ENCODE peak calls at places on chromosomes 2 and 18, in five cellular contexts. O is epithelial cell of esophagus, B is left ventricle myocardium inferior, N is Peyer's patch, D is HepG2. Q is an unnamed sample.

GRCh38 chr18:35117951-35118411 is 76.8 kb downstream of the MAPRE2 start:
- DNase-seq in O (no peak), B (no peak), N (no peak), D (no peak), Q (no peak)

GRCh38 chr2:202317080-202317859 is 51.7 kb downstream of the NOP58 start:
- DNase-seq in O (peak; percentile 58), B (peak; percentile 36), N (no peak), D (no peak), Q (no peak)

GRCh38 chr18:9996104-9996503 is 82.3 kb downstream of the VAPA start:
- DNase-seq in O (no peak), B (no peak), N (no peak), D (no peak), Q (no peak)

GRCh38 chr2:164389411-164389810 is 231.9 kb downstream of the GRB14 start:
- DNase-seq in O (no peak), B (no peak), N (no peak), D (no peak), Q (no peak)

GRCh38 chr2:11829324-11829946 is 83.0 kb downstream of the LPIN1 start:
- DNase-seq in O (peak; percentile 43), B (peak; percentile 64), N (peak; percentile 68), D (peak; percentile 85), Q (peak; percentile 62)

GRCh38 chr2:223604231-223604630 is 2.1 kb upstream of the SCG2 start:
- DNase-seq in O (no peak), B (no peak), N (no peak), D (no peak), Q (no peak)

GRCh38 chr18:69947361-69948106 is at the start of gene CD226:
- DNase-seq in O (no peak), B (no peak), N (no peak), D (no peak), Q (no peak)

GRCh38 chr18:78681934-78682333 is 297.7 kb upstream of the SALL3 start:
- DNase-seq in O (no peak), B (no peak), N (no peak), D (no peak), Q (no peak)

GRCh38 chr2:136108461-136108860 is 9.5 kb downstream of the CXCR4 start:
- DNase-seq in O (no peak), B (no peak), N (no peak), D (no peak), Q (no peak)

GRCh38 chr2:199717587-199717907 is 133.4 kb downstream of the FTCDNL1 start:
- DNase-seq in O (no peak), B (no peak), N (no peak), D (no peak), Q (no peak)

DNA sequence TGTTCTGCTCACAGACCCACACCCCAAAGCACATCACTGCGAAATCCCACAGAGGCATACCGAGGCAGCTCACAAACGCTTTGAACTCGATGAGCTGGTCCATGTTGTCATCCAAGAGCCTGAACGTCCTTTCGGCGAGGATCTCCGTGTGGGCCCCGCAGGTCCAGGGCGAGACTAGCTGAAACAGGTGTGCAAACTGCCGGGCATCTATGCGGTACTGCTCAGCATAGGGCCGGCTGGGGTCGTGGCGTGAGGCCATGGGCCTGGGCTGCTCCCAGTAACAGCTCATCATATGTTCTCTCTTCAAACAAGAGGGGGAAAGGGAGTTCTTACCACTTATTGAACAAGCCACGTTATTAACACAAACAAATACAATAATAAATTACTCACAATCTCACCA is 20.1 kb downstream of the RPL31 start:
- DNase-seq in O (no peak), B (no peak), N (no peak), D (no peak), Q (no peak)
- TF ChIP-seq CTCF in O (no peak), B (no peak), N (no peak), D (no peak), Q (no peak)

GRCh38 chr2:37893327-37893726 is 31.8 kb upstream of the RMDN2 start:
- DNase-seq in O (peak; percentile 35), B (no peak), N (no peak), D (no peak), Q (no peak)

GRCh38 chr2:37894047-37894446 is 31.0 kb upstream of the RMDN2 start:
- DNase-seq in O (no peak), B (no peak), N (no peak), D (no peak), Q (no peak)

GRCh38 chr2:37891846-37892435 is 33.1 kb upstream of the RMDN2 start:
- DNase-seq in O (no peak), B (no peak), N (no peak), D (no peak), Q (no peak)

GRCh38 chr2:37892436-37893114 is 32.5 kb upstream of the RMDN2 start:
- DNase-seq in O (no peak), B (no peak), N (peak; percentile 49), D (no peak), Q (peak; percentile 54)

GRCh38 chr2:37890893-37891495 is 34.1 kb upstream of the RMDN2 start:
- DNase-seq in O (peak; percentile 71), B (peak; percentile 65), N (peak; percentile 61), D (peak; percentile 71), Q (peak; percentile 63)
- TF ChIP-seq CTCF in O (peak; percentile 90), B (peak; percentile 88), N (peak; percentile 77), D (peak; percentile 93), Q (peak; percentile 59)

GRCh38 chr2:70890469-70891065 is 45.1 kb upstream of the ATP6V1B1 start:
- DNase-seq in O (no peak), B (no peak), N (no peak), D (no peak), Q (peak; percentile 6)

GRCh38 chr2:70888389-70888924 is 47.2 kb upstream of the ATP6V1B1 start:
- DNase-seq in O (no peak), B (no peak), N (no peak), D (no peak), Q (peak; percentile 25)

GRCh38 chr2:70889716-70890037 is 46.0 kb upstream of the ATP6V1B1 start:
- DNase-seq in O (no peak), B (no peak), N (no peak), D (no peak), Q (no peak)

GRCh38 chr2:70887550-70888229 is 48.0 kb upstream of the ATP6V1B1 start:
- DNase-seq in O (no peak), B (no peak), N (no peak), D (no peak), Q (peak; percentile 30)

DNA sequence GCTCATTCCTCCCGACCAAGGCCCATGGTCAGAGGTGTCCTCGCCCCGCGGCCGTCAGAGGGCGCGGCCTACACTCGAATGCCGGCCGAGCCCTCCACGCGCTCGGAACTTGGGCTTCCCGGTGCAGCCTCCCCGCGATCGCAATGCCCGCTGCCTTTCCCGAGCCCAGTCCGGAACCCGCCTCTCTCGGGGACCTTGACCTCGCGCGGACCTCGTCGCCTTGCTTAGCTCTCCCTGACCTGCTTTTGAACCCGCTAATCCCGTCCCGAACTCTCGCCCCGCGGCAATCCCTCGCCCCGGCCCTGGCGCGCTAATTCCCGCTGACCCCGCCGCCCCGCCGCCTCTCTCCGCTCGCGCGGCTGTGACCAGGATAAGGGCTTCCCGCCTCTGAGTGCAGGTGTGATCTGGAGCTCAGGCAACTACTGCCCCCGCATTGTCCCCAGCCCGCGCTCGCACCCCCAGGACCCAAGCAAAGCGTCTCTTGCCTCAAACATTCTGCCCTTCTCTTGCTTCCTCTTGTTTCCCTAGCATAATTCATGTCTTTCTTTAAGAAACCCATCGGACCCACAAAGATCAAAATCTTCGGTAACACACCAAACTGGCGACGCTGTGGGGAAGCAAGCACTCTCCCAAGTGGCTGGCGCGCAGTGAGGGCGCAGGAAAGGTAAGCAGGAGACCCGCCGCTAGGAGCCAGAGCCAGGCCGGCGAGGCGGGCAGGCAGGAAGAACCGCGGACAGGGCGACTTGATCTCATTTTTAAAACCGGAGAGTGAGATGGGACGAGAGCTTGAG is 46.6 kb upstream of the ATP6V1B1 start:
- DNase-seq in O (no peak), B (no peak), N (no peak), D (no peak), Q (peak; percentile 19)
- TF ChIP-seq CTCF in O (no peak), B (no peak), N (no peak), D (peak; percentile 52), Q (no peak)

DNA sequence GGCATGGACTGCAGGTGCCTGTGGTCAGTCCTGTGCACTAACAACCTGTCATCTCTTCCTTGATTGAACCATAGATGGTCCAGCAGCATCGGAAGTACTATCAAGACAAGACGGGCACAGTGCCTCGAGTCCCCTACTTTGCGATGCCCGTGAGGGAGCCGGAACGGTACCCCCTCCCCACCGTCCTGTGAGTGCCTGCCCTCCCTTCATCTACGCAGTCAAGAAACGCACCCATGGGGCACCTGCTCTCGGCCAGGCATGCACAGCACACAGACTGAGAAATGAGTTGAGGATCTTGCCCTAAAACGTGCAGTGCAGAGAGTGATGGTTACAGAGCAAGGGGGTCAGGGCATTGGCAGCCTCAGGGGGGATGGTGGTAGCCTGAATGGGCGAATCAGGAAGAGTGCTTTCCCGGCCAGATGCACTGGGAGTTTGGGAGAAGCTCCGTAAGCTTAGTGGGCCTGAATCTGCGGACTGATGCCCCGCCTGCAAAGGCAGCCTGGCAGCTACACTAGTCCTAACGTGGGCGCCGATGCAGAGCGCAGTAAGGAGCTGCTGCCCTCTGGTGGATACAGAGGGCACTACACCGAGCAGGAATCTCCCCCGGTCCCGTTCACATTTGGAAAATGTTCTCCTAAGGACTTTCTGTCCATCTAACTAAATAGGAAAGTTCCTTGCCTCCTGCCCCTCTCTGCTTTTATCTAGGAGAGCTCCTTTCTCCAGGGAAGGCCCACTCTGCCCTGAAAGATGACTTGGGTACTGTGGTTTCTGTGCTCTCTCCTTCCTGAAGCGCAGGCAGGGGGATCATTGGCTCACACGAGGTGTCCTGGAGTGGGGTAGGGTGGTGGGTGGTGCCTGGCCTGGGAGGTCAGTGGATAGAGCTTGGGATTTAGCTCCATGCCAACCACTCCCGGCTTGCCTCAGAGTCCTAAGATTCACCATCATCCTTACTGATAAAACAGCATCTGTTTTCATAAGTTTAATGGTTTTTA is 63.4 kb downstream of the CIB4 start:
- DNase-seq in O (peak; percentile 62), B (peak; percentile 59), N (peak; percentile 40), D (peak; percentile 35), Q (peak; percentile 85)
- TF ChIP-seq CTCF in O (peak; percentile 98), B (peak; percentile 99), N (peak; percentile 95), D (peak; percentile 94), Q (peak; percentile 80)

DNA sequence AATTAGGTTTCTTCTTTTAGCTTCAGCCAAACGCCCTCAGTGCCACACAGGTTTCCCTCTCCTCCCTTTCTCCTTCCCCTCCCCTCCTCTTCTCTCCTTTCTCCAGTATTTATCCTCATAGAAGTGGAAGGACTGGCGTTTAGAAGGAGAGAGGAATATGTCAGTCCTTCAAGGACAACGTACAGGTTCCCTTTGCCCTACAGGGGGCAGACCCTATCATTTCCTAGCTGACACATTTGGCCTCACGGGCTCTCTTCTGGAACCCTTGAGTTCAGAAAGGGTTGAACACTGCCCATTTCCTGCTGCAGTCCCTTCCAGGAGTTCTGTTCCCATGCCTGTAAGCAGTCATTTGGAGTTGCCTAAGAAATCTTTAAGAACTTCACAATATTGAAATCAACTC is 46.1 kb downstream of the CDCA7 start:
- DNase-seq in O (no peak), B (no peak), N (no peak), D (peak; percentile 31), Q (no peak)
- TF ChIP-seq CTCF in O (peak; percentile 28), B (no peak), N (no peak), D (peak; percentile 41), Q (no peak)

GRCh38 chr18:3281456-3282400 is 19.8 kb downstream of the MYL12B start:
- DNase-seq in O (peak; percentile 75), B (no peak), N (no peak), D (peak; percentile 67), Q (peak; percentile 51)

GRCh38 chr18:3283908-3284307 is 22.0 kb downstream of the MYL12B start:
- DNase-seq in O (no peak), B (no peak), N (no peak), D (no peak), Q (no peak)

GRCh38 chr18:3283253-3283863 is 21.4 kb downstream of the MYL12B start:
- DNase-seq in O (no peak), B (no peak), N (no peak), D (no peak), Q (no peak)

GRCh38 chr18:3284501-3284900 is 22.6 kb downstream of the MYL12B start:
- DNase-seq in O (no peak), B (no peak), N (no peak), D (no peak), Q (no peak)

GRCh38 chr18:3279201-3280185 is 17.6 kb downstream of the MYL12B start:
- DNase-seq in O (no peak), B (no peak), N (no peak), D (no peak), Q (peak; percentile 53)
- TF ChIP-seq CTCF in O (no peak), B (no peak), N (no peak), D (peak; percentile 17), Q (no peak)

Q was measured in GM20000.